ENCODE peak calls at places on chromosomes 2 and 18, in eight cellular contexts. E, L, I, A, K, N, Z and T are unnamed samples.

GRCh38 chr2:46031124-46031523 is 266.1 kb upstream of the EPAS1 start:
- DNase-seq in Z (no peak), K (no peak), E (no peak), A (no peak), L (no peak), N (no peak), I (no peak), T (no peak)

GRCh38 chr18:62898359-62898758 is 183.0 kb downstream of the PHLPP1 start:
- DNase-seq in L (no peak), K (no peak), A (no peak), I (no peak), N (no peak), E (no peak), Z (no peak), T (no peak)

GRCh38 chr2:64767670-64768425 is 114.1 kb upstream of the SERTAD2 start:
- DNase-seq in I (peak; percentile 94), N (peak; percentile 96), L (peak; percentile 92), K (peak; percentile 92), A (peak; percentile 91), Z (peak; percentile 84), E (peak; percentile 88), T (peak; percentile 87)

GRCh38 chr2:191649519-191649918 is 28.4 kb upstream of the NABP1 start:
- DNase-seq in N (no peak), A (no peak), I (no peak), E (no peak), L (no peak), Z (no peak), K (no peak), T (no peak)

GRCh38 chr2:196131384-196131861 is 40.0 kb downstream of the STK17B start:
- DNase-seq in A (no peak), I (peak; percentile 60), K (no peak), N (no peak), E (peak; percentile 32), Z (peak; percentile 47), L (no peak), T (peak; percentile 50)

GRCh38 chr2:231099918-231100317 is 24.9 kb downstream of the HTR2B start:
- DNase-seq in K (peak; percentile 4), I (no peak), Z (no peak), A (no peak), L (no peak), E (no peak), N (no peak), T (no peak)

GRCh38 chr2:69013123-69013836 is at the start of gene ANTXR1:
- DNase-seq in K (peak; percentile 85), Z (peak; percentile 63), E (peak; percentile 85), N (peak; percentile 82), A (peak; percentile 22), L (peak; percentile 88), I (peak; percentile 63), T (no peak)

GRCh38 chr18:58726671-58727070 is 55.4 kb downstream of the MALT1 start:
- DNase-seq in L (no peak), N (no peak), I (no peak), K (no peak), E (no peak), Z (no peak), A (no peak), T (no peak)

GRCh38 chr2:55914786-55915185 is 8.8 kb downstream of the EFEMP1 start:
- DNase-seq in N (no peak), E (no peak), K (no peak), L (no peak), I (no peak), A (no peak), Z (no peak), T (no peak)

GRCh38 chr2:233061007-233061590 is 957 bp downstream of the INPP5D start:
- DNase-seq in Z (no peak), K (no peak), A (no peak), N (no peak), I (no peak), E (no peak), L (no peak), T (no peak)

GRCh38 chr2:219174801-219175200 is 1.9 kb downstream of the CNPPD1 start:
- DNase-seq in A (no peak), E (no peak), K (no peak), I (no peak), Z (no peak), L (no peak), N (no peak), T (no peak)

GRCh38 chr2:17610521-17610920 is 70.0 kb downstream of the VSNL1 start:
- DNase-seq in I (no peak), A (peak; percentile 48), Z (no peak), K (peak; percentile 13), E (peak; percentile 37), L (no peak), N (no peak), T (no peak)

GRCh38 chr2:75053484-75054112 is 95.2 kb downstream of the POLE4 start:
- DNase-seq in L (no peak), E (no peak), A (no peak), Z (peak; percentile 57), N (no peak), K (peak; percentile 70), I (peak; percentile 43), T (no peak)

GRCh38 chr18:60981651-60982050 is 351.6 kb upstream of the CDH20 start:
- DNase-seq in E (no peak), Z (no peak), L (no peak), I (no peak), K (no peak), A (no peak), N (no peak), T (no peak)

GRCh38 chr2:59182249-59182648 is 941.1 kb upstream of the FANCL start:
- DNase-seq in Z (no peak), L (no peak), A (no peak), N (no peak), E (no peak), I (peak; percentile 23), K (peak; percentile 71), T (no peak)
- TF ChIP-seq CTCF in Z (peak; percentile 47), L (peak; percentile 70), A (peak; percentile 56), N (no peak), E (peak; percentile 31), I (no peak), K (peak; percentile 25), T (peak; percentile 32)

GRCh38 chr2:237191693-237192076 is 106.0 kb downstream of the COPS8 start:
- DNase-seq in L (no peak), A (no peak), I (peak; percentile 53), N (peak; percentile 57), E (peak; percentile 37), K (no peak), Z (no peak), T (no peak)
- TF ChIP-seq CTCF in L (no peak), A (no peak), I (no peak), N (no peak), E (no peak), K (peak; percentile 6), Z (no peak), T (no peak)

DNA sequence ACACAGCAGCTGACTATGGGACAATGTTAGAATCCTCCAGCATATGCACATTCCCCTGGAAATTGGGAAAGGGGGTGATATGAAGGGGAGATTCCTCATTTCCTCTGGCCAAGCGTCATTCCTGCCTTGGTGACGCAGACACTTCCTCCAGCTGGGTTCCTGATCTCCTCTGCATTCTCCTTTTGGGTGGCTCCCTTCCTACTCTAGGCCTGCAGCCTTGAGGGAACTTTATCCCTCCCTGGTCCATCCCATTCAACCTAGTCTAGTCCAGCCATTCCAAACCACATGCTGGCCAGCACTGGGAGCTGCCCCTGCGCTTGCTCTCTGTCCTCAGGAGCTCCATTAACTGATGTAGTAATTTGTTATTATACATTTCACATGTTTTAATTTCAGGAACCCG is 216.8 kb downstream of the VAPA start:
- DNase-seq in A (no peak), L (no peak), Z (no peak), K (no peak), E (no peak), I (no peak), N (no peak), T (no peak)
- TF ChIP-seq CTCF in A (no peak), L (no peak), Z (no peak), K (no peak), E (no peak), I (no peak), N (no peak), T (no peak)

DNA sequence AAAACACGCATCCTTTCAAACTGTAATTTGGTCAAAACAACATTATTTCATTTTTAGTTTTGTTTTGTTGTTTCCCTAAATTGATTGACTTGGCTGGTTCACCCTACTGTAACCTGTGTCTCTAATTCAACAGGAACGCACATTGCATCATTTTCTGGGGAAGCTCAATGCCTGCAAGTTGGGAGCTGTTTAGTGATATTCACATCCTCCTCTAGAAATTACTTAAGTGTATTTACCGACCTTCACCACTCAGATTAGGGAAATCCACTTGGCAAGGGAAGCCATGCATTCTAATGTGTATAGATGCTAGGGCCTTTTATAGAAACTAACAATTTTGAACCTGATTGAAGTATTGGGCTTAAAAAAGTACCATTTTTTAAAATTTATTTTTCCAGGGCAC is 7.3 kb upstream of the TPO start:
- DNase-seq in Z (no peak), I (no peak), N (no peak), K (no peak), L (no peak), E (no peak), A (no peak), T (no peak)
- TF ChIP-seq CTCF in Z (no peak), I (no peak), N (no peak), K (no peak), L (no peak), E (no peak), A (no peak), T (no peak)

DNA sequence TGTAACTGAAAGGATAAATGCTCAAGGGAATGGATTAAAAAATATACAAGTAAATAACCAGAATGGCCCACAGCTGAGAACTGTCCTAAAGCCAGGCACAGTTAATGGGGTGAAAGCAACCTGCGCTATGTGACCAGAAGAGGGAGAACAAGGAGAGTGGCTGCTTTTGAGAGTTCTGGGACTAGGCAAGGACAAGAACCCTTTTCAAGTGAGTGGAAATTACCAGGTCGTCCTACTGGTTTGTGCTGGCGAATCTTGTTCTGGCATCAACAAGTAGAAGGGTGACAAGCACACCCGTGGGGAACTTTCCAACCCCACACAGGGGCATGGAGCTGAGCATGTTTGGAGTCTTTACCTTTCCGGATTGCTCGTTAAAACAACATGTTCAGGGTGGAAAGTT is 82.8 kb downstream of the TMEM17 start:
- DNase-seq in K (no peak), L (peak; percentile 64), E (peak; percentile 8), I (no peak), N (no peak), A (no peak), Z (no peak), T (no peak)
- TF ChIP-seq CTCF in K (peak; percentile 21), L (peak; percentile 7), E (peak; percentile 27), I (no peak), N (no peak), A (no peak), Z (peak; percentile 38), T (no peak)

GRCh38 chr2:42809876-42810125 is 17.4 kb upstream of the HAAO start:
- DNase-seq in K (peak; percentile 88), I (peak; percentile 84), E (no peak), L (peak; percentile 94), A (peak; percentile 88), N (peak; percentile 96), Z (peak; percentile 69), T (peak; percentile 79)
- TF ChIP-seq CTCF in K (no peak), I (peak; percentile 40), E (no peak), L (peak; percentile 36), A (peak; percentile 57), N (peak; percentile 36), Z (no peak), T (peak; percentile 37)